ENCODE peak calls at places on chromosomes 1 and 21, in six cellular contexts. One of them, this sample, is unnamed.

GRCh38 chr1:228280106-228280901 is 72.5 kb downstream of the OBSCN start:
- DNase-seq in ovary: no peak
- DNase-seq in K562: no peak
- DNase-seq in transverse colon: peak; percentile 4
- DNase-seq in SK-N-SH: no peak
- DNase-seq in tibial nerve: no peak
- DNase-seq in this sample: no peak

GRCh38 chr1:165900576-165901380 is 73.4 kb downstream of the UCK2 start:
- DNase-seq in ovary: no peak
- DNase-seq in K562: no peak
- DNase-seq in transverse colon: no peak
- DNase-seq in SK-N-SH: no peak
- DNase-seq in tibial nerve: no peak
- DNase-seq in this sample: peak; percentile 86

GRCh38 chr1:245690153-245690552 is 535.4 kb downstream of the KIF26B start:
- DNase-seq in ovary: no peak
- DNase-seq in K562: no peak
- DNase-seq in transverse colon: no peak
- DNase-seq in SK-N-SH: no peak
- DNase-seq in tibial nerve: peak; percentile 5
- DNase-seq in this sample: no peak

GRCh38 chr1:113109908-113110554 is 37.0 kb downstream of the LRIG2 start:
- DNase-seq in ovary: peak; percentile 35
- DNase-seq in K562: peak; percentile 29
- DNase-seq in transverse colon: no peak
- DNase-seq in SK-N-SH: peak; percentile 61
- DNase-seq in tibial nerve: peak; percentile 20
- DNase-seq in this sample: no peak

GRCh38 chr21:42010507-42011493 is 640 bp upstream of the ZBTB21 start:
- DNase-seq in ovary: peak; percentile 37
- DNase-seq in K562: peak; percentile 57
- DNase-seq in transverse colon: peak; percentile 48
- DNase-seq in SK-N-SH: peak; percentile 73
- DNase-seq in tibial nerve: no peak
- DNase-seq in this sample: no peak

GRCh38 chr1:6180578-6181311 is 624 bp upstream of the CHD5 start:
- DNase-seq in ovary: peak; percentile 23
- DNase-seq in K562: no peak
- DNase-seq in transverse colon: no peak
- DNase-seq in SK-N-SH: peak; percentile 20
- DNase-seq in tibial nerve: no peak
- DNase-seq in this sample: no peak

GRCh38 chr1:164591858-164592257 is 32.9 kb downstream of the PBX1 start:
- DNase-seq in ovary: no peak
- DNase-seq in K562: no peak
- DNase-seq in transverse colon: no peak
- DNase-seq in SK-N-SH: no peak
- DNase-seq in tibial nerve: no peak
- DNase-seq in this sample: no peak

GRCh38 chr1:101251504-101251903 is 14.7 kb downstream of the S1PR1 start:
- DNase-seq in ovary: no peak
- DNase-seq in K562: no peak
- DNase-seq in transverse colon: no peak
- DNase-seq in SK-N-SH: no peak
- DNase-seq in tibial nerve: no peak
- DNase-seq in this sample: no peak

GRCh38 chr1:116311756-116312691 is 61.0 kb upstream of the ATP1A1 start:
- DNase-seq in ovary: no peak
- DNase-seq in K562: no peak
- DNase-seq in transverse colon: peak; percentile 42
- DNase-seq in SK-N-SH: no peak
- DNase-seq in tibial nerve: no peak
- DNase-seq in this sample: peak; percentile 52

GRCh38 chr1:29230553-29231378 is at the start of gene MECR:
- DNase-seq in ovary: peak; percentile 91
- DNase-seq in K562: peak; percentile 98
- DNase-seq in transverse colon: peak; percentile 95
- DNase-seq in SK-N-SH: peak; percentile 98
- DNase-seq in tibial nerve: peak; percentile 89
- DNase-seq in this sample: peak; percentile 95

GRCh38 chr1:119294728-119295127 is 73.9 kb upstream of the HAO2 start:
- DNase-seq in ovary: no peak
- DNase-seq in K562: no peak
- DNase-seq in transverse colon: no peak
- DNase-seq in SK-N-SH: no peak
- DNase-seq in tibial nerve: no peak
- DNase-seq in this sample: no peak

GRCh38 chr1:4172659-4173599 is 272.9 kb upstream of the C1orf174 start:
- DNase-seq in ovary: no peak
- DNase-seq in K562: peak; percentile 18
- DNase-seq in transverse colon: no peak
- DNase-seq in SK-N-SH: peak; percentile 44
- DNase-seq in tibial nerve: no peak
- DNase-seq in this sample: peak; percentile 25

GRCh38 chr1:239856067-239856466 is 235.6 kb upstream of the FMN2 start:
- DNase-seq in ovary: no peak
- DNase-seq in K562: no peak
- DNase-seq in transverse colon: no peak
- DNase-seq in SK-N-SH: no peak
- DNase-seq in tibial nerve: no peak
- DNase-seq in this sample: no peak

GRCh38 chr1:214404571-214405213 is 123.7 kb downstream of the SMYD2 start:
- DNase-seq in ovary: no peak
- DNase-seq in K562: no peak
- DNase-seq in transverse colon: no peak
- DNase-seq in SK-N-SH: no peak
- DNase-seq in tibial nerve: no peak
- DNase-seq in this sample: no peak

GRCh38 chr1:116122955-116123757 is 12.0 kb downstream of the MAB21L3 start:
- DNase-seq in ovary: no peak
- DNase-seq in K562: no peak
- DNase-seq in transverse colon: peak; percentile 68
- DNase-seq in SK-N-SH: peak; percentile 60
- DNase-seq in tibial nerve: peak; percentile 20
- DNase-seq in this sample: peak; percentile 37

GRCh38 chr1:9438431-9439073 is 100.7 kb upstream of the SLC25A33 start:
- DNase-seq in ovary: peak; percentile 66
- DNase-seq in K562: no peak
- DNase-seq in transverse colon: peak; percentile 39
- DNase-seq in SK-N-SH: no peak
- DNase-seq in tibial nerve: peak; percentile 78
- DNase-seq in this sample: peak; percentile 44

GRCh38 chr1:54838565-54839180 is 37.5 kb upstream of the TTC22 start:
- DNase-seq in ovary: no peak
- DNase-seq in K562: no peak
- DNase-seq in transverse colon: no peak
- DNase-seq in SK-N-SH: no peak
- DNase-seq in tibial nerve: no peak
- DNase-seq in this sample: peak; percentile 14

GRCh38 chr1:45840704-45841103 is 37.3 kb downstream of the MAST2 start:
- DNase-seq in ovary: no peak
- DNase-seq in K562: peak; percentile 51
- DNase-seq in transverse colon: no peak
- DNase-seq in SK-N-SH: no peak
- DNase-seq in tibial nerve: no peak
- DNase-seq in this sample: no peak

GRCh38 chr1:169387383-169387782 is 19.4 kb downstream of the BLZF1 start:
- DNase-seq in ovary: no peak
- DNase-seq in K562: no peak
- DNase-seq in transverse colon: no peak
- DNase-seq in SK-N-SH: no peak
- DNase-seq in tibial nerve: no peak
- DNase-seq in this sample: no peak

GRCh38 chr1:66730462-66730861 is 21.8 kb upstream of the DYNLT5 start:
- DNase-seq in ovary: no peak
- DNase-seq in K562: no peak
- DNase-seq in transverse colon: no peak
- DNase-seq in SK-N-SH: no peak
- DNase-seq in tibial nerve: no peak
- DNase-seq in this sample: no peak

GRCh38 chr1:232844791-232845190 is 39.6 kb downstream of the MAP10 start:
- DNase-seq in ovary: no peak
- DNase-seq in K562: no peak
- DNase-seq in transverse colon: no peak
- DNase-seq in SK-N-SH: no peak
- DNase-seq in tibial nerve: no peak
- DNase-seq in this sample: no peak

GRCh38 chr1:72280714-72281113 is 1.6 kb downstream of the NEGR1 start:
- DNase-seq in ovary: no peak
- DNase-seq in K562: no peak
- DNase-seq in transverse colon: no peak
- DNase-seq in SK-N-SH: no peak
- DNase-seq in tibial nerve: no peak
- DNase-seq in this sample: no peak

GRCh38 chr21:16117851-16118592 is 388.2 kb downstream of the USP25 start:
- DNase-seq in ovary: no peak
- DNase-seq in K562: no peak
- DNase-seq in transverse colon: no peak
- DNase-seq in SK-N-SH: no peak
- DNase-seq in tibial nerve: no peak
- DNase-seq in this sample: no peak

GRCh38 chr1:185813401-185813979 is 79.3 kb downstream of the HMCN1 start:
- DNase-seq in ovary: no peak
- DNase-seq in K562: peak; percentile 69
- DNase-seq in transverse colon: peak; percentile 11
- DNase-seq in SK-N-SH: peak; percentile 11
- DNase-seq in tibial nerve: peak; percentile 66
- DNase-seq in this sample: no peak

GRCh38 chr1:24933468-24933867 is 3.4 kb upstream of the RUNX3 start:
- DNase-seq in ovary: no peak
- DNase-seq in K562: no peak
- DNase-seq in transverse colon: no peak
- DNase-seq in SK-N-SH: no peak
- DNase-seq in tibial nerve: no peak
- DNase-seq in this sample: no peak

GRCh38 chr1:111553199-111553598 is 49.8 kb upstream of the ADORA3 start:
- DNase-seq in ovary: no peak
- DNase-seq in K562: no peak
- DNase-seq in transverse colon: no peak
- DNase-seq in SK-N-SH: no peak
- DNase-seq in tibial nerve: no peak
- DNase-seq in this sample: no peak

DNA sequence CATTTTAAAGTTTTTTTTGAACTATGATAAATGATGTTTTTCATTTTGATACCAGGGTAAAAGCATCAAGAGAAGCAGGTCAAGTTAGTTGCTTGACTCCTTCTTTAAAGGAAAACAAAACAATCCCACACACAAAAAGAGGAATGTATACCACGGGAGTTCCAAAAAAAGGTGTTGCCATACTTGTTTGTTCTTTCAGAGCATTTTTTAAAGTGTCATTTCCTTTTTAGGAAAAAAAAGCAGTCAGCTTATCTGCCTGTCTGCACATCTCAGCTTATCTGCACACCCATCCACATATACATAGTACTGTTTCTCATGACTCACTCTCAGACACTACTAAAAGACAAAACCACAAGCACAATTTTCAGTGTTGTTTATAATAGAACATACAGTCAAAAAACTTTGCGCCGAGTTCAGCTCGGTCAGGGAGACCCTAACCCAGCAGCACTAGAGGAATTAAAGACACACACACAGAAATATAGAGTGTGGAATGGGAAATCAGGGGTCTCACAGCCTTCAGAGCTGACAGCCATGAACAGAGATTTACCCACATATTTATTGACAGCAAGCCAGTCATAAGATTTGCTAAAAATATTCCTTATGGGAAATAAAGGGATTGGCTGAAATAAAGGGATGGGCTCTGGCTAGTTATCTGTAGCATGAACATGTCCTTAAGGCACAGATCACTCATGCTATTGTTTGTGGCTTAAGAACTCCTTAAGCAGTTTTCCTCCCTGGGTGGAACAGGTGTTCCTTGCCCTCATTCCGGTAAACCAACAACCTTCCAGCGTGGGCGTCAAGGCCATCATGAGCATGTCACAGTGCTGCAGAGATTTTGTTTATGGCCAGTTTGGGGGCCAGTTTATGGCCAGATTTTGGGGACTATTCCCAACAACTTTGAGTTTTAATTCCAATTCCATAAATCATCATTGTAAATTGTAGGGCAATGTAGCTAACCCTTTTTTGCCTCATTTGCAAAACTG is 11.4 kb upstream of the MNDA start:
- DNase-seq in ovary: no peak
- DNase-seq in K562: peak; percentile 79
- DNase-seq in transverse colon: no peak
- DNase-seq in SK-N-SH: no peak
- DNase-seq in tibial nerve: no peak
- DNase-seq in this sample: no peak
- H3K27ac ChIP-seq in ovary: no peak overlapping the region
- H3K27ac ChIP-seq in K562: peak overlapping the region; percentile 88
- H3K27ac ChIP-seq in transverse colon: no peak overlapping the region
- H3K27ac ChIP-seq in SK-N-SH: no peak overlapping the region
- H3K27ac ChIP-seq in tibial nerve: no peak overlapping the region
- H3K27ac ChIP-seq in this sample: peak overlapping the region; percentile 61

GRCh38 chr1:234734864-234735263 is 124.9 kb upstream of the IRF2BP2 start:
- DNase-seq in ovary: no peak
- DNase-seq in K562: peak; percentile 55
- DNase-seq in transverse colon: no peak
- DNase-seq in SK-N-SH: no peak
- DNase-seq in tibial nerve: no peak
- DNase-seq in this sample: no peak
- TF ChIP-seq EP300 in ovary: no peak
- TF ChIP-seq EP300 in K562: no peak
- TF ChIP-seq EP300 in transverse colon: no peak
- TF ChIP-seq EP300 in SK-N-SH: no peak
- TF ChIP-seq EP300 in tibial nerve: no peak
- TF ChIP-seq EP300 in this sample: no peak

GRCh38 chr1:58932820-58933598 is 149.2 kb upstream of the JUN start:
- DNase-seq in ovary: no peak
- DNase-seq in K562: no peak
- DNase-seq in transverse colon: peak; percentile 92
- DNase-seq in SK-N-SH: no peak
- DNase-seq in tibial nerve: no peak
- DNase-seq in this sample: peak; percentile 92
- H3K27ac ChIP-seq in ovary: no peak overlapping the region
- H3K27ac ChIP-seq in K562: no peak overlapping the region
- H3K27ac ChIP-seq in transverse colon: peak overlapping the region; percentile 76
- H3K27ac ChIP-seq in SK-N-SH: no peak overlapping the region
- H3K27ac ChIP-seq in tibial nerve: no peak overlapping the region
- H3K27ac ChIP-seq in this sample: peak overlapping the region; percentile 76

GRCh38 chr1:203304391-203304918 is 864 bp upstream of the BTG2 start:
- DNase-seq in ovary: no peak
- DNase-seq in K562: no peak
- DNase-seq in transverse colon: no peak
- DNase-seq in SK-N-SH: no peak
- DNase-seq in tibial nerve: no peak
- DNase-seq in this sample: no peak

GRCh38 chr1:203305809-203306088 is 430 bp downstream of the BTG2 start:
- DNase-seq in ovary: no peak
- DNase-seq in K562: no peak
- DNase-seq in transverse colon: no peak
- DNase-seq in SK-N-SH: peak; percentile 69
- DNase-seq in tibial nerve: no peak
- DNase-seq in this sample: no peak

GRCh38 chr1:203306970-203307541 is 1.7 kb downstream of the BTG2 start:
- DNase-seq in ovary: no peak
- DNase-seq in K562: no peak
- DNase-seq in transverse colon: peak; percentile 64
- DNase-seq in SK-N-SH: no peak
- DNase-seq in tibial nerve: no peak
- DNase-seq in this sample: peak; percentile 48

GRCh38 chr1:203306089-203306969 is 1.0 kb downstream of the BTG2 start:
- DNase-seq in ovary: peak; percentile 81
- DNase-seq in K562: peak; percentile 94
- DNase-seq in transverse colon: peak; percentile 87
- DNase-seq in SK-N-SH: peak; percentile 82
- DNase-seq in tibial nerve: peak; percentile 92
- DNase-seq in this sample: peak; percentile 91

GRCh38 chr1:203304919-203305808 is at the start of gene BTG2:
- DNase-seq in ovary: peak; percentile 94
- DNase-seq in K562: peak; percentile 96
- DNase-seq in transverse colon: peak; percentile 96
- DNase-seq in SK-N-SH: peak; percentile 99
- DNase-seq in tibial nerve: peak; percentile 91
- DNase-seq in this sample: peak; percentile 96
- TF ChIP-seq EP300 in ovary: peak; percentile 56
- TF ChIP-seq EP300 in K562: peak; percentile 1
- TF ChIP-seq EP300 in transverse colon: peak; percentile 23
- TF ChIP-seq EP300 in SK-N-SH: no peak
- TF ChIP-seq EP300 in tibial nerve: peak; percentile 100
- TF ChIP-seq EP300 in this sample: peak; percentile 59